ENCODE peak calls at places on chromosomes 7 and 10, in seven cellular contexts. Q is DND-41, T is IMR-90, X is mesenchymal stem cell, F is neuronal stem cell, K is GM12878, U is fibroblast of lung. Y is an unnamed sample.

GRCh38 chr10:73989594-73990142 is 8.2 kb upstream of the VCL start:
- DNase-seq in Q (no peak), T (no peak), X (no peak), F (no peak), K (no peak), U (no peak), Y (no peak)

GRCh38 chr10:74921744-74922143 is 95.3 kb downstream of the KAT6B start:
- DNase-seq in Q (no peak), T (peak; percentile 12), X (no peak), F (peak; percentile 62), K (no peak), U (no peak), Y (peak; percentile 23)

GRCh38 chr7:100568936-100569844 is 4.5 kb downstream of the SAP25 start:
- DNase-seq in Q (peak; percentile 42), T (no peak), X (peak; percentile 71), F (peak; percentile 67), K (no peak), U (no peak), Y (no peak)

GRCh38 chr10:60394444-60394843 is 4.8 kb upstream of the ANK3 start:
- DNase-seq in Q (peak; percentile 6), T (no peak), X (no peak), F (no peak), K (no peak), U (no peak), Y (no peak)

GRCh38 chr10:59006511-59007306 is 169.7 kb upstream of the PHYHIPL start:
- DNase-seq in Q (no peak), T (peak; percentile 48), X (peak; percentile 32), F (no peak), K (no peak), U (peak; percentile 87), Y (peak; percentile 81)

GRCh38 chr10:44757551-44758205 is 153.5 kb upstream of the TMEM72 start:
- DNase-seq in Q (no peak), T (no peak), X (no peak), F (no peak), K (no peak), U (no peak), Y (no peak)

GRCh38 chr10:72105675-72106074 is 17.3 kb upstream of the SPOCK2 start:
- DNase-seq in Q (no peak), T (no peak), X (no peak), F (no peak), K (no peak), U (no peak), Y (no peak)

GRCh38 chr7:130995252-130996081 is 261.5 kb upstream of the KLF14 start:
- DNase-seq in Q (no peak), T (no peak), X (no peak), F (no peak), K (no peak), U (no peak), Y (no peak)

GRCh38 chr7:107064255-107064654 is 19.8 kb downstream of the PRKAR2B start:
- DNase-seq in Q (no peak), T (no peak), X (no peak), F (no peak), K (no peak), U (no peak), Y (no peak)

DNA sequence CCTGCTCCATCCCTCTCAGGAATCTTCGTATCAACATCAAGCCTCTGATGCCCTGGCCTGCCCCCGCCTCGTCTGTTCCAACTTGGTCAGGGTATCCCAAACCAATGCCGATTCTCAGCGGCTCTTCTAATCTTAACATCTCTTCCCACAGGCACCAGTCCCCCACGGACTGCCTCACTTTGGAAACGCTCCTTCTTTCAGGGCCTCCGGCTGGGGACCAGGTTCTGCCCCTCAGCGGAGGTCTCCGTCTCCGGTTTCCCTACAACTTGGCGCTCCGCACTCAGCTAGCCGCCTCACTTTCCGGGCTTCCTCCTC is 488 bp downstream of the ABCF2 start:
- DNase-seq in Q (no peak), T (no peak), X (no peak), F (no peak), K (no peak), U (no peak), Y (no peak)
- H2AFZ ChIP-seq in Q (peak overlapping the region; percentile 91), T (peak overlapping the region; percentile 90), X (no peak overlapping the region), F (peak overlapping the region; percentile 85), K (peak overlapping the region; percentile 86), U (peak overlapping the region; percentile 80), Y (peak overlapping the region; percentile 57)

GRCh38 chr10:77490915-77491314 is 146.7 kb downstream of the KCNMA1 start:
- DNase-seq in Q (no peak), T (peak; percentile 36), X (no peak), F (no peak), K (no peak), U (no peak), Y (peak; percentile 63)

GRCh38 chr10:77482072-77482471 is 155.5 kb downstream of the KCNMA1 start:
- DNase-seq in Q (no peak), T (no peak), X (no peak), F (no peak), K (no peak), U (no peak), Y (no peak)

GRCh38 chr10:77485847-77486246 is 151.8 kb downstream of the KCNMA1 start:
- DNase-seq in Q (no peak), T (no peak), X (no peak), F (no peak), K (no peak), U (no peak), Y (no peak)

GRCh38 chr10:77490512-77490911 is 147.1 kb downstream of the KCNMA1 start:
- DNase-seq in Q (no peak), T (no peak), X (no peak), F (no peak), K (no peak), U (no peak), Y (no peak)

DNA sequence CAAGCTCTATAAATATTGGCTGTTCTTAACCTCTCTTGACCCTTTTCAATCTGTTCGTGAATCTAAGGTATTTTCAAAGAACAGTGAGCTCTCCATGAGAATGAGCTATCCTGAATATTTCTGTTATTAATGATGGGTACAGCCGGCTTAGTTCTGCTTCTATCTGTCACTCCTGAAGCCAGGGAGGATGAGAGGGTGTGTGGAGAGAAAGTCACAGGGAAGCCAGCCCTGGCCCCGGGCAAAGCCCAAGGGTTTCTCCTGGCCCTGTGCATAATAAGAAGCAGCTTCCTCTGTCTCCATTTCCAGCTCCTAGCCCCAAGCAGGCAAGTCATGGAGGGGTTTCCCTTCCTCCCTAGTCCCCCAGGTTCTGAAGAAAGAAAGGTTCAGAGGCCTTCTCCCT is 151.1 kb downstream of the KCNMA1 start:
- DNase-seq in Q (no peak), T (no peak), X (no peak), F (no peak), K (no peak), U (no peak), Y (no peak)
- H3K4me1 ChIP-seq in Q (no peaks in the 10 kb centered on the region), T (no peaks in the 10 kb centered on the region), X (peaks cover 3% of the 10 kb centered on the region), F (no peaks in the 10 kb centered on the region), K (no peaks in the 10 kb centered on the region), U (no peaks in the 10 kb centered on the region), Y (peaks cover 10% of the 10 kb centered on the region)

GRCh38 chr7:128727239-128727638 is 11.9 kb upstream of the CALU start:
- DNase-seq in Q (no peak), T (no peak), X (no peak), F (no peak), K (no peak), U (no peak), Y (no peak)

GRCh38 chr7:128731184-128731583 is 8.0 kb upstream of the CALU start:
- DNase-seq in Q (no peak), T (no peak), X (no peak), F (no peak), K (no peak), U (no peak), Y (no peak)

GRCh38 chr7:128726673-128727072 is 12.5 kb upstream of the CALU start:
- DNase-seq in Q (no peak), T (no peak), X (no peak), F (no peak), K (no peak), U (no peak), Y (no peak)

GRCh38 chr7:128729489-128729888 is 9.7 kb upstream of the CALU start:
- DNase-seq in Q (no peak), T (no peak), X (no peak), F (no peak), K (no peak), U (no peak), Y (no peak)

DNA sequence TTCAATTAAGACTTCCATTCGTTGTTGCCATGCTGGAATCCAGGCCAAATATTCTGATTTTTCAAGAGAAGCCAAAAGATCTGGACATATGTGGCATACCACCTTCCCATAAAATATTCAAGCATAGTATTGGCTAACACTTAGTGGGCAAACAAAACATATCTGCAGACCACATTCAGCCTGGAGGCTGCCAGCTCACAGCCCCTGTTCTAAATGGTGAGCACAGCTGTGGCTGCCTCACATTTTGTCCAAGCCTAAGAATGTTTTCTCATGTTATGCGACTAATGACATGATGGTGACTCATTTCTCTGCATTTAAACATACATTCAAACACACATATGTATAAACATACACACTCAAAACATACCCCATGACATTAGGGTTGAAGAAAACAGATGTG is 10.6 kb upstream of the CALU start:
- DNase-seq in Q (no peak), T (peak; percentile 72), X (peak; percentile 33), F (no peak), K (no peak), U (peak; percentile 37), Y (peak; percentile 60)
- H2AFZ ChIP-seq in Q (no peak overlapping the region), T (no peak overlapping the region), X (no peak overlapping the region), F (no peak overlapping the region), K (no peak overlapping the region), U (no peak overlapping the region), Y (no peak overlapping the region)

GRCh38 chr7:64888901-64889685 is 14.0 kb upstream of the ZNF273 start:
- DNase-seq in Q (no peak), T (no peak), X (peak; percentile 14), F (no peak), K (no peak), U (peak; percentile 7), Y (no peak)

GRCh38 chr7:64886956-64887545 is 16.0 kb upstream of the ZNF273 start:
- DNase-seq in Q (no peak), T (no peak), X (no peak), F (no peak), K (no peak), U (no peak), Y (no peak)

GRCh38 chr7:64888561-64888900 is 14.5 kb upstream of the ZNF273 start:
- DNase-seq in Q (no peak), T (no peak), X (peak; percentile 11), F (no peak), K (no peak), U (peak; percentile 6), Y (no peak)

GRCh38 chr7:64889686-64890162 is 13.3 kb upstream of the ZNF273 start:
- DNase-seq in Q (no peak), T (no peak), X (no peak), F (no peak), K (no peak), U (no peak), Y (no peak)

DNA sequence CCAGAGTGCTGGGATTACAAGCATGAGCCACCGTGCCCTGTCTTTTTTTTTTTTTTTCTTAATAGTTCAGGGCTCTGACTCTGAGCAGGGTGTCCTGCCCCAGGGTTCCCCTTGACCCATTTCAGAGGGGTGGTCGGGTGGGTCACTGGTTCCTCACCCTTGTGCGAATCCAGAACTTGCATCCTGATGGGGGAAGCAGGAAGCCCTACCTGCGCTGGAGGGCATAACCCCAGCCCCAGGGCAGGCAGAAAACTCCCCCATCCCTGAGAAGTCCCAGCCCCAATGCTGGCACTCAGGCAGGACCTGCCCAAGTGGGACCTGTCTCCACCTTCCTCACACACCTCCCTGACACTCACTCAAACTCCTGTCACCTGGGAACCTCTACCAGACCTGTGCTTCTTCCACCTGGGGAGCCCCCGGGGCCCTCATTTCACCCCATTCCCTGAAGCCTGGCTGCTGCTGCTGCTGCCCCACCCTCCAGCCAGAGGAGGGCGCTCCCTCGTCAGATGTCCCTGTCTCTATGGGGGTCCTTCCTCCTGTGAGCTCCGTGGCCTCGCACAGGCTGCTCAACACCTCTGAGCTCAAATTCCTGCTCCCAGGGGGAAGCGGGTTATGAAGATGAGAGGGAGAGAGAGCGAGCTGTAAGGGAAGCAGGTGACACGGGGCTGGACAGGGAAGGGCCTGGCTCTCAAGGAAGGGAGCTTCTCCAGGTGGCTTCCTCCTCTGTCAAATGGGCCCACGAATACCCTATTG is 15.1 kb upstream of the ZNF273 start:
- DNase-seq in Q (no peak), T (no peak), X (no peak), F (no peak), K (no peak), U (no peak), Y (no peak)
- H3K4me1 ChIP-seq in Q (no peaks in the 10 kb centered on the region), T (no peaks in the 10 kb centered on the region), X (peaks cover 18% of the 10 kb centered on the region), F (peaks cover 13% of the 10 kb centered on the region), K (no peaks in the 10 kb centered on the region), U (no peaks in the 10 kb centered on the region), Y (no peaks in the 10 kb centered on the region)

Y was measured in astrocyte.